ENCODE peak calls at places on chromosomes 2 and 18, in four cellular contexts. N is ascending aorta, G is GM12891, B is astrocyte of the spinal cord. K is an unnamed sample.

GRCh38 chr2:18701981-18702380 is 112.6 kb upstream of the NT5C1B start:
- DNase-seq in N (no peak), G (no peak), B (peak; percentile 78), K (no peak)

GRCh38 chr2:38560092-38560491 is 42.6 kb downstream of the HNRNPLL start:
- DNase-seq in N (no peak), G (no peak), B (no peak), K (no peak)

GRCh38 chr2:199962203-199962602 is 6.8 kb downstream of the MAIP1 start:
- DNase-seq in N (no peak), G (no peak), B (no peak), K (no peak)

GRCh38 chr2:198316852-198317395 is 512.5 kb downstream of the PLCL1 start:
- DNase-seq in N (no peak), G (no peak), B (no peak), K (no peak)

GRCh38 chr18:10194592-10194991 is 259.8 kb upstream of the APCDD1 start:
- DNase-seq in N (no peak), G (no peak), B (no peak), K (no peak)

GRCh38 chr18:74316257-74317180 is 880 bp downstream of the C18orf63 start:
- DNase-seq in N (no peak), G (no peak), B (peak; percentile 67), K (no peak)

GRCh38 chr18:2958819-2959298 is 54.1 kb downstream of the LPIN2 start:
- DNase-seq in N (no peak), G (no peak), B (peak; percentile 57), K (no peak)

GRCh38 chr2:8144785-8145184 is 537.1 kb upstream of the ID2 start:
- DNase-seq in N (no peak), G (no peak), B (peak; percentile 74), K (no peak)

GRCh38 chr2:230405824-230406223 is 10.2 kb upstream of the SP100 start:
- DNase-seq in N (no peak), G (no peak), B (no peak), K (no peak)

GRCh38 chr2:68387408-68388350 is 22.6 kb downstream of the PLEK start:
- DNase-seq in N (no peak), G (no peak), B (no peak), K (no peak)

GRCh38 chr2:26214759-26215158 is 29.7 kb downstream of the HADHA start:
- DNase-seq in N (no peak), G (no peak), B (no peak), K (no peak)

GRCh38 chr2:2742745-2743144 is 411.7 kb upstream of the MYT1L start:
- DNase-seq in N (no peak), G (no peak), B (no peak), K (no peak)

GRCh38 chr2:8426577-8426976 is 255.3 kb upstream of the ID2 start:
- DNase-seq in N (no peak), G (no peak), B (no peak), K (no peak)

GRCh38 chr18:11053293-11053692 is 96.1 kb downstream of the PIEZO2 start:
- DNase-seq in N (no peak), G (no peak), B (no peak), K (no peak)

GRCh38 chr2:88003074-88003755 is 13.1 kb downstream of the RNU2-63P start:
- DNase-seq in N (no peak), G (no peak), B (peak; percentile 16), K (no peak)

GRCh38 chr2:109260886-109261700 is 132.1 kb downstream of the SH3RF3 start:
- DNase-seq in N (no peak), G (no peak), B (no peak), K (peak; percentile 50)

GRCh38 chr2:59594671-59595222 is 958.7 kb downstream of the BCL11A start:
- DNase-seq in N (no peak), G (no peak), B (no peak), K (no peak)

GRCh38 chr2:161004379-161004778 is 155.8 kb upstream of the TANK start:
- DNase-seq in N (no peak), G (no peak), B (peak; percentile 20), K (no peak)

GRCh38 chr2:212537311-212538155 is 1.1 kb downstream of the ERBB4 start:
- DNase-seq in N (peak; percentile 10), G (no peak), B (no peak), K (peak; percentile 56)

GRCh38 chr18:9530226-9531009 is 55.1 kb downstream of the RALBP1 start:
- DNase-seq in N (no peak), G (no peak), B (no peak), K (no peak)

GRCh38 chr18:76493213-76494107 is 1.6 kb downstream of the ZNF516 start:
- DNase-seq in N (no peak), G (peak; percentile 34), B (peak; percentile 57), K (no peak)

GRCh38 chr2:173221081-173221695 is 133.5 kb upstream of the CDCA7 start:
- DNase-seq in N (no peak), G (no peak), B (no peak), K (no peak)

K was measured in T47D.